ENCODE peak calls at places on chromosomes 4 and X, in six cellular contexts. X, L, S, Q, D and R are unnamed samples. For H3K27me3, the result is how much of the 10 kb centered on the place peaks cover.

GRCh38 chrX:24858004-24858746 is 157.6 kb downstream of the ARX start:
- DNase-seq in X (no peak), L (no peak), S (peak), Q (no peak), D (no peak), R (no peak)

GRCh38 chr4:20612313-20612712 is 87.9 kb upstream of the PACRGL start:
- DNase-seq in X (peak), L (no peak), S (no peak), Q (no peak), D (no peak), R (no peak)

GRCh38 chr4:86522349-86522748 is 71.8 kb upstream of the PTPN13 start:
- DNase-seq in X (no peak), L (no peak), S (no peak), Q (no peak), D (no peak), R (no peak)

GRCh38 chrX:48897621-48898306 is at the start of the genes PQBP1 and TIMM17B:
- DNase-seq in X (peak), L (peak), S (peak), Q (peak), D (peak), R (peak)

GRCh38 chrX:3143043-3143799 is 102.0 kb downstream of the ARSF start:
- DNase-seq in X (no peak), L (no peak), S (no peak), Q (no peak), D (no peak), R (no peak)

GRCh38 chr4:145289403-145290076 is 109.2 kb upstream of the OTUD4 start:
- DNase-seq in X (peak), L (no peak), S (peak), Q (no peak), D (no peak), R (no peak)

GRCh38 chr4:159697322-159698283 is 594.7 kb downstream of the RAPGEF2 start:
- DNase-seq in X (no peak), L (no peak), S (peak), Q (no peak), D (no peak), R (no peak)

GRCh38 chr4:20532871-20533870 is 167.1 kb upstream of the PACRGL start:
- DNase-seq in X (peak), L (no peak), S (no peak), Q (no peak), D (no peak), R (peak)

GRCh38 chrX:55056820-55057690 is 17.8 kb upstream of the PAGE2B start:
- DNase-seq in X (peak), L (no peak), S (peak), Q (no peak), D (no peak), R (no peak)

GRCh38 chrX:37825225-37825842 is 22.0 kb downstream of the DYNLT3 start:
- DNase-seq in X (no peak), L (peak), S (peak), Q (peak), D (no peak), R (peak)

GRCh38 chr4:1881709-1882108 is 10.5 kb downstream of the NSD2 start:
- DNase-seq in X (no peak), L (no peak), S (no peak), Q (no peak), D (no peak), R (no peak)

GRCh38 chr4:168787801-168788200 is 222.3 kb downstream of the CBR4 start:
- DNase-seq in X (peak), L (no peak), S (no peak), Q (no peak), D (no peak), R (no peak)

GRCh38 chrX:38375888-38376287 is 23.5 kb downstream of the OTC start:
- DNase-seq in X (no peak), L (no peak), S (peak), Q (no peak), D (no peak), R (no peak)

GRCh38 chr4:1864076-1865008 is 6.9 kb upstream of the NSD2 start:
- DNase-seq in X (no peak), L (no peak), S (no peak), Q (no peak), D (no peak), R (no peak)

GRCh38 chr4:120714581-120714980 is 207.9 kb downstream of the PRDM5 start:
- DNase-seq in X (peak), L (no peak), S (no peak), Q (no peak), D (no peak), R (no peak)

GRCh38 chr4:41719417-41719816 is 29.1 kb downstream of the PHOX2B start:
- DNase-seq in X (peak), L (no peak), S (peak), Q (no peak), D (no peak), R (no peak)

GRCh38 chrX:70025464-70025863 is 24.3 kb downstream of the AWAT2 start:
- DNase-seq in X (peak), L (no peak), S (no peak), Q (no peak), D (no peak), R (no peak)

GRCh38 chrX:45903781-45904201 is 641.4 kb downstream of the ZNF674 start:
- DNase-seq in X (no peak), L (no peak), S (no peak), Q (no peak), D (no peak), R (no peak)

GRCh38 chrX:10008483-10009056 is 41.4 kb downstream of the CLDN34 start:
- DNase-seq in X (peak), L (no peak), S (peak), Q (no peak), D (no peak), R (no peak)

GRCh38 chrX:20412871-20413486 is 146.3 kb upstream of the RPS6KA3 start:
- DNase-seq in X (no peak), L (no peak), S (no peak), Q (peak), D (no peak), R (no peak)

GRCh38 chrX:13001961-13002671 is 27.2 kb downstream of the TMSB4X start:
- DNase-seq in X (peak), L (no peak), S (no peak), Q (no peak), D (no peak), R (no peak)

GRCh38 chr4:140633951-140634350 is 65.2 kb upstream of the UCP1 start:
- DNase-seq in X (no peak), L (no peak), S (no peak), Q (no peak), D (no peak), R (no peak)

GRCh38 chrX:112941209-112941788 is 100.7 kb upstream of the AMOT start:
- DNase-seq in X (no peak), L (no peak), S (no peak), Q (no peak), D (no peak), R (no peak)

GRCh38 chr4:112515278-112516075 is 503 bp downstream of the NEUROG2 start:
- DNase-seq in X (peak), L (no peak), S (peak), Q (no peak), D (no peak), R (peak)

GRCh38 chrX:26262121-26262523 is 46.2 kb downstream of the MAGEB5 start:
- DNase-seq in X (peak), L (no peak), S (no peak), Q (no peak), D (no peak), R (no peak)

GRCh38 chrX:29530520-29530919 is 684.8 kb upstream of the MAGEB2 start:
- DNase-seq in X (peak), L (no peak), S (peak), Q (no peak), D (no peak), R (no peak)

GRCh38 chr4:163167333-163167626 is 590 bp upstream of the NAF1 start:
- DNase-seq in X (peak), L (no peak), S (no peak), Q (no peak), D (no peak), R (peak)

GRCh38 chrX:27555514-27555913 is 34.6 kb upstream of the DCAF8L2 start:
- DNase-seq in X (peak), L (no peak), S (peak), Q (no peak), D (no peak), R (no peak)

GRCh38 chr4:139919513-139919912 is 234.5 kb downstream of the MAML3 start:
- DNase-seq in X (peak), L (no peak), S (peak), Q (no peak), D (no peak), R (peak)

GRCh38 chr4:159946983-159947645 is 844.2 kb downstream of the RAPGEF2 start:
- DNase-seq in X (peak), L (no peak), S (peak), Q (no peak), D (no peak), R (peak)

GRCh38 chr4:149836546-149836945 is 20.9 kb upstream of the IQCM start:
- DNase-seq in X (peak), L (no peak), S (peak), Q (no peak), D (no peak), R (no peak)

GRCh38 chr4:13988347-13989265 is 361.1 kb upstream of the BOD1L1 start:
- DNase-seq in X (peak), L (peak), S (peak), Q (peak), D (peak), R (no peak)

GRCh38 chrX:39857780-39858179 is 240.0 kb downstream of the BCOR start:
- DNase-seq in X (no peak), L (no peak), S (peak), Q (no peak), D (no peak), R (no peak)

GRCh38 chr4:106497271-106497670 is 128.7 kb upstream of the GIMD1 start:
- DNase-seq in X (peak), L (no peak), S (no peak), Q (no peak), D (no peak), R (no peak)

GRCh38 chr4:158164849-158165248 is 8.0 kb downstream of the GASK1B start:
- DNase-seq in X (no peak), L (no peak), S (no peak), Q (no peak), D (no peak), R (no peak)

GRCh38 chr4:158161561-158162354 is 11.1 kb downstream of the GASK1B start:
- DNase-seq in X (peak), L (peak), S (peak), Q (peak), D (peak), R (peak)

GRCh38 chr4:158162637-158163036 is 10.2 kb downstream of the GASK1B start:
- DNase-seq in X (peak), L (no peak), S (peak), Q (no peak), D (no peak), R (no peak)

GRCh38 chr4:158166701-158167100 is 6.1 kb downstream of the GASK1B start:
- DNase-seq in X (no peak), L (no peak), S (no peak), Q (no peak), D (no peak), R (no peak)

GRCh38 chr4:158163941-158164665 is 8.7 kb downstream of the GASK1B start:
- DNase-seq in X (peak), L (no peak), S (peak), Q (no peak), D (no peak), R (no peak)
- H3K27ac ChIP-seq in X (no peak), L (peak), S (peak), Q (peak), D (peak), R (no peak)

DNA sequence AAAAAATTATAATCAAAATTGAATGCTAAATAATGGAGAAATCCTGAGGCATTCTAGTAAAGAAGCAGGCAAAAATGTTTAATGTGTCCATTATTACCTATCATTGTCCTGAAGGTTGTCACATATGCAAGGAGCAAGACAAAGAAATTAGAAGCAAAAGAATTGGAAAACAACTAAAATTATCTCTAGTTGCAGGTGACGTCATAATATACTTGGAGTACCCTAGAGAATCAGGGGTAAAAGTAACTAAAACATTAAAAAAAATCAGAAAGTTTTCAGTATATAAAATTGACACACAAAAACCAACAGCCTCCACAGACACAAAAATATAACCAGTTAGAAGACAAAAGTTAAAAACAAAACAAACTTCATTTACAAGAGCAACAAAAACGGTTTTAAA is 21.4 kb downstream of the MAGEA1 start:
- DNase-seq in X (no peak), L (no peak), S (no peak), Q (no peak), D (no peak), R (no peak)
- H3K27me3 ChIP-seq in X (under half), L (under half), S (under half), Q (under half), D (under half), R (under half)

DNA sequence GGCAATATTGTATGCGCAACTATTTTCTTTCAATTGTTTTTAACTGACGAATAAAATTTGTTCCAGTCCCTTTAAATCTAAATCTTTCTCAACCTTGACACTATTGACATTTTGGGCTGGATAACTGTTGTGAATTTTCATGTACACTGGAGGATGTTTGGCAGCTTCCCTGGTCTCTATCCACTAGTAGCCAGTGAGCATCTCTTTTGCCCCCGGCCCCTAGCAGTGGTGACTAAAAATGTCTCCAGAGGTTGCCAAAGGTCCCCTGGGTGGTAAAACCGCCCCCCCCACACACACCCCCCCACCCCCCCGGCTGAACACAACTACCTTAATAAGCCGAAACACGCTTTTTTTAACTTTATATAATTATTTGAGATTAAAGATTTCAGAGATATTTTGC is 514 bp downstream of the FANCB start:
- DNase-seq in X (no peak), L (no peak), S (no peak), Q (no peak), D (no peak), R (no peak)
- H3K4me3 ChIP-seq in X (peak), L (peak), S (no peak), Q (no peak), D (peak), R (peak)

GRCh38 chrX:150507251-150507856 is 61.1 kb upstream of the MTM1 start:
- DNase-seq in X (peak), L (peak), S (no peak), Q (peak), D (no peak), R (no peak)
- H3K27ac ChIP-seq in X (no peak), L (peak), S (no peak), Q (peak), D (peak), R (no peak)

GRCh38 chr4:184807261-184807660 is 18.5 kb downstream of the ACSL1 start:
- DNase-seq in X (peak), L (no peak), S (no peak), Q (no peak), D (no peak), R (no peak)

GRCh38 chr4:184808719-184809062 is 17.1 kb downstream of the ACSL1 start:
- DNase-seq in X (no peak), L (no peak), S (peak), Q (no peak), D (no peak), R (no peak)

GRCh38 chr4:184806246-184806550 is 19.6 kb downstream of the ACSL1 start:
- DNase-seq in X (no peak), L (no peak), S (no peak), Q (no peak), D (no peak), R (no peak)

GRCh38 chr4:184806711-184807110 is 19.1 kb downstream of the ACSL1 start:
- DNase-seq in X (no peak), L (no peak), S (no peak), Q (no peak), D (no peak), R (no peak)

GRCh38 chr4:184807797-184808718 is 17.7 kb downstream of the ACSL1 start:
- DNase-seq in X (peak), L (no peak), S (peak), Q (no peak), D (no peak), R (peak)
- H3K27me3 ChIP-seq in X (under half), L (under half), S (under half), Q (under half), D (under half), R (under half)